ENCODE peak calls at places on chromosome 11, in six cellular contexts. Q, H, Z, L, F and R are unnamed samples.

GRCh38 chr11:66999555-66999954 is 23.4 kb upstream of the SYT12 start:
- DNase-seq in Q (no peak), H (no peak), Z (no peak), L (no peak), F (no peak), R (no peak)

GRCh38 chr11:46353706-46354105 is 6.4 kb downstream of the DGKZ start:
- DNase-seq in Q (no peak), H (peak), Z (no peak), L (no peak), F (no peak), R (no peak)

GRCh38 chr11:76576166-76576565 is 94.4 kb downstream of the LRRC32 start:
- DNase-seq in Q (no peak), H (no peak), Z (no peak), L (no peak), F (no peak), R (no peak)

GRCh38 chr11:65663634-65664200 is 1.0 kb upstream of the RELA start:
- DNase-seq in Q (peak), H (peak), Z (peak), L (no peak), F (no peak), R (peak)

GRCh38 chr11:115503886-115504278 is 333 bp downstream of the CADM1 start:
- DNase-seq in Q (no peak), H (no peak), Z (peak), L (no peak), F (no peak), R (no peak)

GRCh38 chr11:77084581-77085191 is 17.9 kb downstream of the CAPN5 start:
- DNase-seq in Q (no peak), H (no peak), Z (no peak), L (no peak), F (no peak), R (no peak)

GRCh38 chr11:44643207-44643606 is 77.7 kb downstream of the CD82 start:
- DNase-seq in Q (no peak), H (no peak), Z (no peak), L (no peak), F (no peak), R (no peak)

GRCh38 chr11:34585304-34585869 is 35.5 kb upstream of the EHF start:
- DNase-seq in Q (no peak), H (no peak), Z (no peak), L (no peak), F (no peak), R (peak)

GRCh38 chr11:70536051-70536877 is 137.9 kb downstream of the CTTN start:
- DNase-seq in Q (no peak), H (no peak), Z (peak), L (no peak), F (no peak), R (no peak)

GRCh38 chr11:118631109-118631508 is 23.7 kb downstream of the PHLDB1 start:
- DNase-seq in Q (no peak), H (no peak), Z (no peak), L (no peak), F (no peak), R (no peak)

GRCh38 chr11:45089251-45089650 is 57.2 kb upstream of the PRDM11 start:
- DNase-seq in Q (no peak), H (peak), Z (no peak), L (no peak), F (no peak), R (peak)

GRCh38 chr11:61141601-61142028 is 19.6 kb downstream of the VPS37C start:
- DNase-seq in Q (no peak), H (no peak), Z (no peak), L (no peak), F (no peak), R (no peak)

GRCh38 chr11:77172666-77172982 is 44.6 kb downstream of the MYO7A start:
- DNase-seq in Q (no peak), H (peak), Z (peak), L (no peak), F (no peak), R (no peak)

GRCh38 chr11:22626573-22627239 is 1.1 kb upstream of the FANCF start:
- DNase-seq in Q (no peak), H (peak), Z (no peak), L (no peak), F (no peak), R (no peak)